ENCODE peak calls at places on chromosome 9, in seven cellular contexts. L is transverse colon; Y is CD4-positive, alpha-beta T cell; U is psoas muscle; G is GM13977; B is NB4; M is HepG2. X is an unnamed sample.

GRCh38 chr9:125889122-125889523 is 141.9 kb downstream of the PBX3 start:
- DNase-seq in G (no peak), Y (peak; percentile 32), U (peak; percentile 18), M (no peak), B (no peak), L (no peak), X (peak; percentile 54)

GRCh38 chr9:70580593-70581195 is 166.2 kb upstream of the KLF9 start:
- DNase-seq in U (no peak), Y (no peak), L (no peak), B (peak; percentile 2), G (no peak), M (no peak), X (no peak)

GRCh38 chr9:2413196-2413840 is 208.3 kb upstream of the VLDLR start:
- DNase-seq in U (no peak), L (no peak), Y (no peak), B (no peak), M (no peak), G (no peak), X (no peak)

GRCh38 chr9:134962998-134963364 is 45.3 kb upstream of the FCN1 start:
- DNase-seq in L (no peak), U (no peak), M (no peak), G (no peak), Y (peak; percentile 25), B (no peak), X (peak; percentile 43)

GRCh38 chr9:133112361-133113026 is 8.5 kb downstream of the RALGDS start:
- DNase-seq in M (no peak), L (peak; percentile 62), G (no peak), B (no peak), U (peak; percentile 52), Y (no peak), X (peak; percentile 85)

GRCh38 chr9:114091711-114092110 is 7.4 kb downstream of the KIF12 start:
- DNase-seq in U (no peak), B (no peak), G (peak; percentile 7), L (no peak), M (no peak), Y (peak; percentile 20), X (peak; percentile 8)

GRCh38 chr9:31290731-31291130 is 1093.7 kb upstream of the ACO1 start:
- DNase-seq in M (no peak), G (no peak), L (no peak), U (no peak), B (no peak), Y (no peak), X (no peak)

GRCh38 chr9:35615981-35616680 is 2.1 kb downstream of the CD72 start:
- DNase-seq in L (no peak), M (no peak), B (no peak), U (no peak), Y (no peak), G (no peak), X (no peak)

GRCh38 chr9:134347996-134348395 is 21.7 kb downstream of the RXRA start:
- DNase-seq in G (no peak), M (no peak), Y (no peak), U (no peak), L (no peak), B (no peak), X (no peak)

DNA sequence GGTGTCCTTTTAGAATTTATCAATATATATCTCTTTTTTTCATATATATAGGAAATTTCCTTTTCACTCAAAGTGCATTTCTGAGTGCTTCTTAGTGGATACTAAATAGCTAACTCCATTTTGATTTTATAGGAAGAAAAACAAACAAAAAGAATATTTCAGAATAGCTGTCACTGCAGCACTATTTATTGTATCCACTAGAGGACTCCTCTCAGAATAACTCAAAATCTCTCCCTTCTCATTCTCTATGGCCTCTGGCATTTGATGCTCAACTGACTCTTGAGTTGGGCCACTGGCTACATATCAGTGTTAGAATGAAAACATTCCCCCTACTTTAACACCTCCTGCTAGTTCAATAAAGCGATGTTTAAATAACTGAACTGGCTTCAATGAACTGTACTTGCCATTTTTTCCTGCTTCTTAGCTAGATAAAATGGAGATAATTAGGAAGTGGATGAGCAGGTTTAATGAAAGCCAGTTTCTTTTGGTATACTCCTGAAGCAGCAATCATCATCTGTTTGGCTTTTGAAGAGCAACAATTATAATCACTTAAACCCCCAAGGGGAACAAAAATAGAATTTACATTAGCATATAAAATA is 16.6 kb upstream of the ELAVL2 start:
- DNase-seq in M (no peak), Y (no peak), U (no peak), G (no peak), B (no peak), L (no peak), X (no peak)
- TF ChIP-seq CTCF in M (no peak), Y (no peak), U (no peak), G (peak; percentile 7), B (no peak), L (no peak), X (no peak)

GRCh38 chr9:128372784-128373183 is 1.6 kb downstream of the URM1 start:
- DNase-seq in Y (no peak), L (no peak), M (no peak), U (no peak), B (no peak), G (no peak), X (no peak)

GRCh38 chr9:128372188-128372641 is 1.0 kb downstream of the URM1 start:
- DNase-seq in Y (no peak), M (no peak), B (peak; percentile 15), G (no peak), L (no peak), U (no peak), X (no peak)

GRCh38 chr9:128370367-128370751 is 815 bp upstream of the URM1 start:
- DNase-seq in U (no peak), Y (no peak), B (no peak), M (no peak), G (no peak), L (no peak), X (no peak)

GRCh38 chr9:128371622-128372117 is 496 bp downstream of the URM1 start:
- DNase-seq in U (no peak), L (no peak), B (peak; percentile 14), Y (no peak), M (no peak), G (no peak), X (no peak)

DNA sequence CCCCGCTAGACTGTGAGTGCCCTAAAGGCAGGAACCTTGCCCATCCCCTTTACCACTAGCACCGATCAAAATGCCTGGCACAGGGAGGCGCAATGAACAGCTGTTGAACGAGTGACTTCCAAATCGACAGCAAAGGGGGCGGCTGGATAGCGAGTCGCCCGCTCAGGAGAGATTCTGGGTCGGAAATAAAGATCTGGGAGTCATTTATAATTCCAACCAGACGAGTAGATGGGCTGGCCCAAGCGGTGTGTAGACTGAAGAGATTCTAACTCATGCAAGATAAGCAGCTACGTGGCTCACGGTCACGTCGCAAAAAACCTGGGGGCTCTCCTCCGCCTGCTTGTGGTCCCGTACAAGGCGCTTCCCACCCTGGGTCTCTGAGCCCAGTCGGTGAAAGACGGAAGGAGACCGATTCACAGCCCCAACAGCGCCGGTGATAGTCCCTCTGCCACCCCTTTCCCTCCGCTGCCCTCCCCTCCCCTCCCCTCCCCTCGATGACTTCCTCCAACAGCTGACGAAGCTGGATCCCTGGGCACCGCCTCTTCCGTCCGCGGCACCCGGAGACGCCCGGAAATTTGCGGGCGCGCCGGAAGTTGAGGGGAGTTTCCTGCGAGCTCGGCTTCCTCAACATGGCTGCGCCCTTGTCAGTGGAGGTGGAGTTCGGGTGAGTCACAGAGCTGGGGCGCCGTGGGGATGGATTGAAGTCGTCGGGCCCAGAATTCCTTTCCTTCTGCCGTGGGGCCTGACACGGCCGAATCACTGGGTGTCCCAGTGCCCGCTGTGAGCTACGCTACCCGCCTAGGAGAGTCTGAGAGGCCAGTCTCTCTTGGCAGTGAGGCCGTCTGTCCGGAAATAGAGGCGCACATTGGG is at the start of gene URM1:
- DNase-seq in B (peak; percentile 97), L (peak; percentile 96), Y (peak; percentile 95), U (peak; percentile 97), M (peak; percentile 93), G (peak; percentile 97), X (peak; percentile 98)
- TF ChIP-seq CTCF in B (no peak), L (no peak), Y (no peak), U (no peak), M (peak; percentile 33), G (no peak), X (no peak)

DNA sequence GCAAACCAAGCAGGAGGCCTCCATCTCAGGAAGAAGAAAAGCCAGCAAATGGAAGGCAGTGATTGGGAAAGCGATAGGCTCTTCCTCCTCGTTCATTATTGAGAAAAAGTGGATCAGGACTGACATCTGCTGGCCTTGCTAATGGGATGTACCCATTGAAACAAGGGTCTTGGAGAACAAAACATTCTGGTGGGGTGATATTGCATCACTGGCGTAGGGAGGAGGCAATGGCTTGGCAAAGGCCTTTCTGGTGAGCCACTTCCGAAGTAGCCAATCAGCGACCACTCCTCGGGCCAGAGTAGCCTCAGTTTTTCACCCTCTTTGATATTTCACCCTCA is 86.7 kb upstream of the NFIB start:
- DNase-seq in Y (no peak), U (peak; percentile 56), B (peak; percentile 28), L (peak; percentile 7), M (peak; percentile 35), G (no peak), X (peak; percentile 69)
- TF ChIP-seq CTCF in Y (no peak), U (peak; percentile 58), B (peak; percentile 7), L (no peak), M (peak; percentile 47), G (no peak), X (peak; percentile 61)

DNA sequence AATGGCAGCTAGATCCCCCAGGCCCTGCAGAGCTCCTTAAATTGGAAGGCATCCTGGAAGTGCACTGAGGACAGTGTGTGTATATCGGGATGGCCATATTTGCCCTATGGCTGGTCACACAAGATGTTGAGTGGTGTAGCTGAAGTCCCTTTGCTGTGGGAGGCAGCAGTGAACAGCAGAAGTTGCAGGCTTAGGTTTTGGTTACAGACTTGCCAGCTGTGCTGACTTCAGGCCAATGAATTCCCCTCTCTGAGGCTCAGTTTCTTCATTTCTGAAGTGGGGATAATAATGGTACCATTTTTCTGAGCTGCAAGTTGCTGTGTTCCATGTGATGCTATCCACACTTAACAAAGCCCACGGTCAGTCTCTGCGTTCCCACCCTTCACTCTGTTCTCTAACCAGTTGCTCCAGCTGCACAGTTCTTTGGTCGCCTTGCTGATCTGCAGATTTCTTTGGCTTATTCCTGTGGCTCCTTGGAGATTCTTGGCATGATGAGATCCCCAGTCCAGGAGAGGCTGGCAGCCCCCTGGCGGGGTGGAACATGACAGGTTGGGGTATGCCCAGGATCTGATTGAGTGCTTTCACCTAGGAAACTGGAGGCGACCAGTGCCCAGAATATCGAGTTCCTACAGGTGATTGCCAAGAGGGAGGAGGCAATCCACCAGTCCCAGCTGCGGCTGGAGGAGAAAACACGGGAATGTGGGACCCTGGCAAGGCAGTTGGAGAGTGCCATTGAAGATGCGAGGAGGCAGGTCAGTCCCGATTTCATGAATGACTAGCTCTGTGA is 6.5 kb upstream of the GLE1 start:
- DNase-seq in Y (no peak), L (no peak), M (no peak), B (no peak), U (no peak), G (no peak), X (no peak)
- TF ChIP-seq CTCF in Y (no peak), L (no peak), M (no peak), B (no peak), U (no peak), G (peak; percentile 7), X (no peak)

X was measured in tibial artery.